ENCODE peak calls at places on chromosomes 1 and 21, in four cellular contexts. M is ovary, F is endothelial cell of umbilical vein, B is stomach. U is an unnamed sample.

GRCh38 chr1:218163371-218163770 is 121.7 kb upstream of the RRP15 start:
- DNase-seq in M (no peak), F (no peak), B (no peak), U (no peak)

GRCh38 chr1:223135176-223135575 is 7.9 kb downstream of the TLR5 start:
- DNase-seq in M (peak; percentile 47), F (no peak), B (no peak), U (peak; percentile 23)

GRCh38 chr1:227557962-227558806 is 5.2 kb upstream of the ZNF678 start:
- DNase-seq in M (no peak), F (no peak), B (no peak), U (no peak)

GRCh38 chr21:31455506-31455905 is 111.4 kb upstream of the TIAM1 start:
- DNase-seq in M (no peak), F (no peak), B (no peak), U (no peak)

GRCh38 chr1:150561830-150562367 is 12.7 kb downstream of the ADAMTSL4 start:
- DNase-seq in M (peak; percentile 95), F (peak; percentile 92), B (peak; percentile 95), U (peak; percentile 96)

GRCh38 chr1:147567594-147568381 is 26.5 kb downstream of the BCL9 start:
- DNase-seq in M (no peak), F (no peak), B (peak; percentile 71), U (peak; percentile 25)

GRCh38 chr1:160647329-160647720 is 481 bp upstream of the SLAMF1 start:
- DNase-seq in M (no peak), F (no peak), B (no peak), U (no peak)

GRCh38 chr1:224931605-224932004 is 2.1 kb downstream of the DNAH14 start:
- DNase-seq in M (no peak), F (no peak), B (no peak), U (no peak)

GRCh38 chr1:67142931-67143330 is 8.2 kb upstream of the C1orf141 start:
- DNase-seq in M (no peak), F (no peak), B (no peak), U (no peak)

GRCh38 chr1:221174598-221174997 is 295.4 kb downstream of the HLX start:
- DNase-seq in M (no peak), F (no peak), B (no peak), U (no peak)

GRCh38 chr1:30884723-30885122 is 23.8 kb downstream of the SDC3 start:
- DNase-seq in M (no peak), F (no peak), B (no peak), U (no peak)

GRCh38 chr1:58773406-58773840 is 10.4 kb downstream of the JUN start:
- DNase-seq in M (peak; percentile 30), F (peak; percentile 97), B (peak; percentile 76), U (peak; percentile 35)

GRCh38 chr1:192439373-192440025 is 122.7 kb downstream of the RGS21 start:
- DNase-seq in M (no peak), F (peak; percentile 72), B (no peak), U (no peak)

GRCh38 chr1:80181418-80181817 is 1174.9 kb upstream of the ADGRL4 start:
- DNase-seq in M (no peak), F (no peak), B (no peak), U (no peak)

GRCh38 chr21:38740131-38740530 is 65.6 kb upstream of the ETS2 start:
- DNase-seq in M (no peak), F (no peak), B (no peak), U (no peak)

GRCh38 chr1:100277866-100278265 is 11.8 kb downstream of the RTCA start:
- DNase-seq in M (no peak), F (peak; percentile 6), B (no peak), U (no peak)

GRCh38 chr1:62782197-62782886 is 1.6 kb upstream of the ATG4C start:
- DNase-seq in M (no peak), F (no peak), B (no peak), U (no peak)

GRCh38 chr1:68454534-68454933 is 4.8 kb upstream of the RPE65 start:
- DNase-seq in M (no peak), F (no peak), B (no peak), U (no peak)

GRCh38 chr21:26842976-26843911 is 2.0 kb downstream of the ADAMTS1 start:
- DNase-seq in M (peak; percentile 94), F (peak; percentile 94), B (peak; percentile 87), U (peak; percentile 87)

GRCh38 chr21:28436286-28436932 is 556.3 kb downstream of the LTN1 start:
- DNase-seq in M (no peak), F (peak; percentile 61), B (no peak), U (no peak)

GRCh38 chr1:180173952-180174351 is 19.3 kb downstream of the QSOX1 start:
- DNase-seq in M (peak; percentile 83), F (no peak), B (peak; percentile 89), U (peak; percentile 61)

GRCh38 chr1:181087400-181087901 is 1.0 kb upstream of the IER5 start:
- DNase-seq in M (no peak), F (no peak), B (no peak), U (no peak)

GRCh38 chr1:65075123-65075976 is 72.7 kb upstream of the AK4 start:
- DNase-seq in M (peak; percentile 71), F (peak; percentile 75), B (peak; percentile 59), U (peak; percentile 63)

DNA sequence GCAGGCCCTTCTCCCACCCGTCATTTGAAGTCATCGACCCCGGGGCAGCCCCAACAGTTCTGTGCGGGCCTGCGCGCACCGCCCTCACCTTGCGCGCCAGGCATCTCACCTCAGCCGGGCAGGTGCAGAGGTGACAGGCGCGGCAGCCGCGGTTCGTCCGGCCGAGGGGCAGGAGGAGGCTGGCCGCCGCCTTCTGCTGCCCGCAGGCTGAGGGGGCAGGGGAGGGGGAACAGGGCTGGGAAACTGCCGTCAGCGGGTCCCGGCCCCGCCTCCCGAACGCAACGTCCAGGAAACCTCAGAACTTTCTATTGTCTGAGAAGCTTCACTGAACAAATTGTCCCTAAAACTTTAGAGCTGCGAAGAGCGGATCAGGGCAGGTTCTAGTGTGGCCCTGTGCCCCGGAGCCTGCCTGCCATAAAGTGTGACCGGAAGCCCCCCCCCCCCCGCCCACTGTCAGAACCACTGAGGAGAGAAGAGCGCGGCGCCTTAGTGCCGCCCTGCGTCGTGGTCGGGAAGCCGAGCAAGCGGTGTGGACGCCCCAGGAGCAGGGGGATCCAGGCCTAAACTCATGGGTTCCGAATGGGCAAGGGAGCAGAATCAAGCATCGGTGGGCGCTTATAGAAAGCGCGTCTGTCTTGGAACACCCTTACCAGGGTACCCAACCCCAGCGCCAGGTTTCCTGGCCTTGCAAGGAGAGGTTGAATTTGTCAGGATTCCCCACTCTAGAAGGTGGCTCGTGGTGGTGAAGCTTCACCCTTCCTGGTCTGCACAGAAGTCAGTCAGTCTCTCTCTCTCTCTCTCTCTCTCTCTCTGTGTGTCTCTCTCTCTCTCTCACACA is 13.3 kb upstream of the TBX15 start:
- DNase-seq in M (no peak), F (no peak), B (no peak), U (no peak)
- TF ChIP-seq POLR2A in M (no peak), F (no peak), B (no peak), U (no peak)

GRCh38 chr1:163315773-163316374 is 5.9 kb upstream of the NUF2 start:
- DNase-seq in M (no peak), F (peak; percentile 63), B (peak; percentile 27), U (peak; percentile 16)

GRCh38 chr1:163320891-163321290 is 863 bp upstream of the NUF2 start:
- DNase-seq in M (no peak), F (no peak), B (no peak), U (no peak)

GRCh38 chr1:163321311-163322305 is at the start of gene NUF2:
- DNase-seq in M (peak; percentile 96), F (peak; percentile 98), B (peak; percentile 97), U (peak; percentile 98)
- TF ChIP-seq POLR2A in M (peak; percentile 56), F (peak; percentile 84), B (no peak), U (no peak)

GRCh38 chr1:153629971-153630370 is 1.7 kb downstream of the S100A1 start:
- DNase-seq in M (no peak), F (no peak), B (no peak), U (no peak)
- TF ChIP-seq POLR2A in M (no peak), F (no peak), B (no peak), U (no peak)

GRCh38 chr1:54810144-54810942 is 9.2 kb upstream of the TTC22 start:
- DNase-seq in M (peak; percentile 62), F (peak; percentile 54), B (peak; percentile 77), U (peak; percentile 81)
- TF ChIP-seq POLR2A in M (no peak), F (no peak), B (no peak), U (no peak)

DNA sequence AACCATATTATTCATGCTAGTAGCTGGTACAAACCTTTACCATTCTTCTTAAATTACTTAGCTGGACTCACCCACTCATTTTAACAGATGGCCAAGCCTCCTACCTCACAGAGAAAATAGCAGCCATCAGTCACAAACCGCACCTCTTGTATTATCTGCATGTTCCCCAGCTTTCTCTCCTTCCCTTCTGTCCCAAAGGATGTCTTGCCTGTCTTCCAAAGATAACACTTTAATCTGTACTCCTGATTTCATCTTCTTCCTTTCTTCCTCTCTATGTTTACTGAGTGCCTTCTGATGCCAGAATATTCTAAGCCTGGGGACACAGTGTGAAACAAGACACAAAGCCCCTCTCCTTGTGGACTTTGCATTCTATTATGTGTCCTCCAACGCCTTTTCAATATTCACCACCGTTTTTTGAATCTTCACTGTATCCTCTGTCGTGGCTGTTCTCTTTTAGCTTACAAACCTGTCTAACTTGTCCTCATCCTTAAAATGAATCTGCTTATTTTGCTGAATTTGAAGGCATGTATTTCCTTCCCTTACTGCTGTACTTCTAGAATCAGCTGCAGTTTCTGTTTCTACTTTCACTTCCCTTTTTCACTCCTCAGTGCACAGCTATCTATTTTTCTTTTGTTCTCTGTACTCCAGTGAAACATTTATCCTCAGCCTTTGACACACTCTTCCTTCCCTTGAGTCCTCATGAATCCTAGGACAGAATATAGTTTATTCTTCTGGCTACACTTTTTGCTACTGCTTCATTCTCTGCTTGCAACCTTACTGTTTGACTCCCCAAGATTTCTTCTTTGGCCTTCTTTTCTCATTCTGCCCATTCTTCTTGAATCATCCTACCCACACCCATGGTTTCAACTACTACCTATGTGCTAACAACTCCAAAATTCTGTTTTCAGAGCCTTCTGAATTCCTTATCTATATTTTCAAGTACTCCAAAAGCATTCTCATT is 216.9 kb upstream of the SAMSN1 start:
- DNase-seq in M (no peak), F (peak; percentile 8), B (no peak), U (no peak)
- TF ChIP-seq POLR2A in M (no peak), F (no peak), B (no peak), U (peak; percentile 40)

GRCh38 chr1:213987876-213988638 is at the start of gene PROX1:
- DNase-seq in M (peak; percentile 93), F (peak; percentile 97), B (peak; percentile 77), U (peak; percentile 78)
- TF ChIP-seq POLR2A in M (peak; percentile 85), F (peak; percentile 85), B (no peak), U (peak; percentile 69)

DNA sequence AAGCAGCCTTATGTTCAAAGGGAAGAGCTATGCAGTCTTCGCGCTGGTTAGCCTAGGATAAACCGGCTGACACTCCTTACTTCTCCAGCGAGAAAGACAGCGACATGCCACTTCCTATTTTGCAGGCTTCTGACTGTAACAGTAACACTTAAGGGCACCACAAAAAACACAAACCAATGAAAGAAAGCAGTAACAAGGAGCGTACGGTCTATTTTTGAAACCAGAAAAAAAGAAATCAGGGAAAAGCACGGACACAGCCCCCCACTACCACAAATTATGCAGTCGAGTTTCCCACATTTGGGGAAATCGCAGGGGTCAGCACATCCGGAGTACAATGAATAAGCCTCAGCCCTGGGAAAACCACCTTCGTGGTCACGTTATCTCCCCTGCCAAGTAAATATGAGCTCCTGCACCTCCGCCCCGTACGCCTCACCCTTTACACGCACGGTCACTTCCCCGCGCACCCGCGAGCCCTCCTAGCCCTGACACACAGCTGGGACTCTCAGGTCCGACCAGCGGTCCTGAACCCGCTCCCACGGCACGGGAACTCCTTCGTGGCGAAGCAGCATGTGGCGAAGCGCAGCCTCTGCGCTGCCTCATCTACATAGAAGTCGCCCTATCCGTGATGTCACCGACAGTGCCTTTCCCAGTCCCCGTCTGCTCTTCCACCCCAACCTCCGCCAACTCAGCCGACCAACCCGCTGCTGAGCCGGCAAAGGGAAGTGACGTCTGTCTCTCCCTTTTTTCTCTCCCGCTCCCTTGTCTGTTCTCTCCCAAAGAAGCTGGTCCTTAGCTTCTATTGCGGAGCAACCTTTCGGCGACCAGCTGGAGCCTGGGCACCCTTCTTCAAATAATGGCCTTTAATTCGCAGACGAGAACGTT is 40.9 kb upstream of the PPIAL4F start:
- DNase-seq in M (peak; percentile 43), F (peak; percentile 77), B (peak; percentile 60), U (peak; percentile 85)
- TF ChIP-seq POLR2A in M (no peak), F (peak; percentile 99), B (no peak), U (peak; percentile 58)

U was measured in transverse colon.